ENCODE peak calls at places on chromosomes 3 and 15, in six cellular contexts. One of them, this sample, is unnamed.

GRCh38 chr3:29215948-29216347 is 64.9 kb upstream of the RBMS3 start:
- DNase-seq in GM13977: no peak
- DNase-seq in kidney: no peak
- DNase-seq in psoas muscle: no peak
- DNase-seq in A549: no peak
- DNase-seq in brain microvascular endothelial cell: no peak
- DNase-seq in this sample: no peak

GRCh38 chr3:58251653-58252052 is 14.1 kb downstream of the ABHD6 start:
- DNase-seq in GM13977: no peak
- DNase-seq in kidney: no peak
- DNase-seq in psoas muscle: no peak
- DNase-seq in A549: no peak
- DNase-seq in brain microvascular endothelial cell: no peak
- DNase-seq in this sample: peak

GRCh38 chr15:39709941-39710340 is 72.7 kb downstream of the FSIP1 start:
- DNase-seq in GM13977: no peak
- DNase-seq in kidney: no peak
- DNase-seq in psoas muscle: no peak
- DNase-seq in A549: no peak
- DNase-seq in brain microvascular endothelial cell: no peak
- DNase-seq in this sample: no peak

GRCh38 chr3:23431759-23432158 is 228.6 kb downstream of the UBE2E2 start:
- DNase-seq in GM13977: no peak
- DNase-seq in kidney: no peak
- DNase-seq in psoas muscle: no peak
- DNase-seq in A549: no peak
- DNase-seq in brain microvascular endothelial cell: no peak
- DNase-seq in this sample: no peak

GRCh38 chr15:77630956-77631789 is 1.5 kb downstream of the LINGO1 start:
- DNase-seq in GM13977: no peak
- DNase-seq in kidney: peak
- DNase-seq in psoas muscle: no peak
- DNase-seq in A549: no peak
- DNase-seq in brain microvascular endothelial cell: no peak
- DNase-seq in this sample: no peak

GRCh38 chr3:159914421-159914820 is 74.2 kb upstream of the IL12A start:
- DNase-seq in GM13977: no peak
- DNase-seq in kidney: no peak
- DNase-seq in psoas muscle: no peak
- DNase-seq in A549: no peak
- DNase-seq in brain microvascular endothelial cell: no peak
- DNase-seq in this sample: no peak

GRCh38 chr15:62874064-62874463 is 168.5 kb upstream of the TPM1 start:
- DNase-seq in GM13977: no peak
- DNase-seq in kidney: no peak
- DNase-seq in psoas muscle: no peak
- DNase-seq in A549: no peak
- DNase-seq in brain microvascular endothelial cell: no peak
- DNase-seq in this sample: no peak

GRCh38 chr3:169295126-169295525 is 368.4 kb downstream of the MECOM start:
- DNase-seq in GM13977: no peak
- DNase-seq in kidney: no peak
- DNase-seq in psoas muscle: no peak
- DNase-seq in A549: no peak
- DNase-seq in brain microvascular endothelial cell: peak
- DNase-seq in this sample: no peak

GRCh38 chr3:185920168-185920567 is 17.6 kb downstream of the TRA2B start:
- DNase-seq in GM13977: no peak
- DNase-seq in kidney: no peak
- DNase-seq in psoas muscle: no peak
- DNase-seq in A549: no peak
- DNase-seq in brain microvascular endothelial cell: no peak
- DNase-seq in this sample: no peak

GRCh38 chr3:27185231-27185989 is 183.8 kb downstream of the NEK10 start:
- DNase-seq in GM13977: no peak
- DNase-seq in kidney: no peak
- DNase-seq in psoas muscle: no peak
- DNase-seq in A549: no peak
- DNase-seq in brain microvascular endothelial cell: no peak
- DNase-seq in this sample: no peak

GRCh38 chr3:33315826-33316225 is 38.6 kb downstream of the FBXL2 start:
- DNase-seq in GM13977: no peak
- DNase-seq in kidney: no peak
- DNase-seq in psoas muscle: no peak
- DNase-seq in A549: no peak
- DNase-seq in brain microvascular endothelial cell: peak
- DNase-seq in this sample: no peak

GRCh38 chr3:55362206-55362960 is 124.7 kb downstream of the WNT5A start:
- DNase-seq in GM13977: no peak
- DNase-seq in kidney: no peak
- DNase-seq in psoas muscle: no peak
- DNase-seq in A549: no peak
- DNase-seq in brain microvascular endothelial cell: peak
- DNase-seq in this sample: no peak

GRCh38 chr3:62186967-62187366 is 186.4 kb downstream of the FEZF2 start:
- DNase-seq in GM13977: no peak
- DNase-seq in kidney: no peak
- DNase-seq in psoas muscle: no peak
- DNase-seq in A549: peak
- DNase-seq in brain microvascular endothelial cell: no peak
- DNase-seq in this sample: no peak

GRCh38 chr3:121627622-121628021 is 33.1 kb downstream of the HCLS1 start:
- DNase-seq in GM13977: no peak
- DNase-seq in kidney: no peak
- DNase-seq in psoas muscle: no peak
- DNase-seq in A549: no peak
- DNase-seq in brain microvascular endothelial cell: no peak
- DNase-seq in this sample: no peak

GRCh38 chr3:38343797-38344594 is 2.6 kb upstream of the XYLB start:
- DNase-seq in GM13977: no peak
- DNase-seq in kidney: no peak
- DNase-seq in psoas muscle: no peak
- DNase-seq in A549: no peak
- DNase-seq in brain microvascular endothelial cell: no peak
- DNase-seq in this sample: no peak

GRCh38 chr3:15300318-15301078 is 31.9 kb downstream of the SH3BP5 start:
- DNase-seq in GM13977: no peak
- DNase-seq in kidney: peak
- DNase-seq in psoas muscle: no peak
- DNase-seq in A549: peak
- DNase-seq in brain microvascular endothelial cell: no peak
- DNase-seq in this sample: no peak

GRCh38 chr3:186990878-186991308 is 60.6 kb downstream of the ST6GAL1 start:
- DNase-seq in GM13977: no peak
- DNase-seq in kidney: peak
- DNase-seq in psoas muscle: no peak
- DNase-seq in A549: no peak
- DNase-seq in brain microvascular endothelial cell: no peak
- DNase-seq in this sample: no peak

GRCh38 chr3:47347217-47347801 is 33.5 kb upstream of the PTPN23 start:
- DNase-seq in GM13977: peak
- DNase-seq in kidney: no peak
- DNase-seq in psoas muscle: no peak
- DNase-seq in A549: no peak
- DNase-seq in brain microvascular endothelial cell: peak
- DNase-seq in this sample: no peak

GRCh38 chr3:102114264-102114979 is 265.1 kb downstream of the NFKBIZ start:
- DNase-seq in GM13977: no peak
- DNase-seq in kidney: no peak
- DNase-seq in psoas muscle: no peak
- DNase-seq in A549: no peak
- DNase-seq in brain microvascular endothelial cell: no peak
- DNase-seq in this sample: no peak

GRCh38 chr3:69130689-69131088 is 8.3 kb upstream of the LMOD3 start:
- DNase-seq in GM13977: peak
- DNase-seq in kidney: no peak
- DNase-seq in psoas muscle: no peak
- DNase-seq in A549: no peak
- DNase-seq in brain microvascular endothelial cell: no peak
- DNase-seq in this sample: no peak

GRCh38 chr3:69126999-69127398 is 4.6 kb upstream of the LMOD3 start:
- DNase-seq in GM13977: no peak
- DNase-seq in kidney: no peak
- DNase-seq in psoas muscle: no peak
- DNase-seq in A549: no peak
- DNase-seq in brain microvascular endothelial cell: no peak
- DNase-seq in this sample: no peak

DNA sequence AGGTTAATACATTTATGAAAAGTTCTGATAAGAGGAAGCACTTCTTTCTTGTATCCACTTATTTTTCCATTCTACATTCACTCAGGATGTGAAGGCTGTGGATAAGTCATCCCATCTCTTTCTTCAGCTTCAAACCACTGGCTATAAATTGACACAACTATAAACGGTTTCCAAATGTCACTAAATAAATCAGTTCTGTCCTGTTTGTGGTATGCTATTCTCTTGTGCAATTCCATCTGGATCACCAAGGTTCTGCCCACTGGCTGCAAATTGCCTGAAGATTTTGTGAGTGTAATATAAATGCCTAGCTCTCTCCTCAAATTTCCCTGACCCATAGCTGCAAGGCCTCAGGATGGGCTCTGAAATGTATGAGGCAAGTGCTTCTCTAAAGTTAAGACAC is 7.1 kb upstream of the LMOD3 start:
- DNase-seq in GM13977: no peak
- DNase-seq in kidney: no peak
- DNase-seq in psoas muscle: no peak
- DNase-seq in A549: no peak
- DNase-seq in brain microvascular endothelial cell: no peak
- DNase-seq in this sample: no peak
- TF ChIP-seq CTCF in GM13977: no peak
- TF ChIP-seq CTCF in kidney: no peak
- TF ChIP-seq CTCF in psoas muscle: no peak
- TF ChIP-seq CTCF in A549: no peak
- TF ChIP-seq CTCF in brain microvascular endothelial cell: no peak
- TF ChIP-seq CTCF in this sample: no peak

DNA sequence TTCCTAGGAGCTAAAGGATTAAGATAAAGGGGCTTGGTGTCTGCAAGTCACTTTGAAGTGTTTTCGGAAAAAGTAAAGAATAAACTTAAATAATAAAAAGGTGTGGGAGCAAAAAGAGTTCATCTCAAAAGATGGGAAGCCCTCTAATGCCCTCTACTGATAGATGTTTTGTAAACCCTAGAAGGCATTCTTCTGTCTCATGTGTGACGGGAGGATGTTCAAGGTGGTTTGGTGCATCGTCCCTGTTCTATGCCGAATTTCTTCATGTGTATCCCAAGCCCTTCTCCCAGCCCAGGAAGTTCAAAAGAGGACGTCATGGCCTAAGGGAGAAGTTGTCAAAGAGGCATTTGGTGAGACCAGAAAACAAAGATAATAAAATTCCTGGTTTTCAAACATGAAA is 37.2 kb downstream of the CCK start:
- DNase-seq in GM13977: peak
- DNase-seq in kidney: no peak
- DNase-seq in psoas muscle: no peak
- DNase-seq in A549: peak
- DNase-seq in brain microvascular endothelial cell: no peak
- DNase-seq in this sample: no peak
- TF ChIP-seq CTCF in GM13977: peak
- TF ChIP-seq CTCF in kidney: no peak
- TF ChIP-seq CTCF in psoas muscle: no peak
- TF ChIP-seq CTCF in A549: peak
- TF ChIP-seq CTCF in brain microvascular endothelial cell: peak
- TF ChIP-seq CTCF in this sample: peak

GRCh38 chr3:41138601-41139000 is 60.7 kb upstream of the CTNNB1 start:
- DNase-seq in GM13977: no peak
- DNase-seq in kidney: no peak
- DNase-seq in psoas muscle: no peak
- DNase-seq in A549: no peak
- DNase-seq in brain microvascular endothelial cell: no peak
- DNase-seq in this sample: no peak

GRCh38 chr3:41140242-41140641 is 59.1 kb upstream of the CTNNB1 start:
- DNase-seq in GM13977: no peak
- DNase-seq in kidney: no peak
- DNase-seq in psoas muscle: no peak
- DNase-seq in A549: no peak
- DNase-seq in brain microvascular endothelial cell: no peak
- DNase-seq in this sample: no peak

GRCh38 chr3:41141431-41142164 is 57.7 kb upstream of the CTNNB1 start:
- DNase-seq in GM13977: no peak
- DNase-seq in kidney: no peak
- DNase-seq in psoas muscle: no peak
- DNase-seq in A549: no peak
- DNase-seq in brain microvascular endothelial cell: no peak
- DNase-seq in this sample: no peak

GRCh38 chr3:41143421-41144031 is 55.8 kb upstream of the CTNNB1 start:
- DNase-seq in GM13977: no peak
- DNase-seq in kidney: no peak
- DNase-seq in psoas muscle: no peak
- DNase-seq in A549: no peak
- DNase-seq in brain microvascular endothelial cell: no peak
- DNase-seq in this sample: no peak

DNA sequence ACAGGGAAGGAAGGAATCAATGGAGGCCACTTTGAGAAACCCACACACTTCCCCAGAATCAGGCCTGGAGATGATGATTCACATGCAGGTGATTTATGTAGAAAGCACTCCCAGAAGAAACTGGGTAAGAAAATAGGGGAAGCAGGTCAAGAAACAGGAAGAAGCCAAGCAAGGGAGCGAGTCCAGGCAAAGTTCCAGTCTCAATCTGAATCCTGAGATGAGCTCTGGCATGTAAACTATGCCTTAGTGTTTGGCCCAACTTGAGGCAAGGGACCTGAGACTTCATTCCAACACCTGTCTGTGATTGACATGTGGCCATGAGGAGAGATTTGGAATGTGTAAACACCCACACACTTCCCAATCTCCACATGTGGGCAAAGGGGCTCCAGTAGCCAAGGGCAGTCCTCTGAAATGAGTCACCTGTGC is 61.6 kb upstream of the CTNNB1 start:
- DNase-seq in GM13977: no peak
- DNase-seq in kidney: no peak
- DNase-seq in psoas muscle: no peak
- DNase-seq in A549: no peak
- DNase-seq in brain microvascular endothelial cell: no peak
- DNase-seq in this sample: no peak
- TF ChIP-seq CTCF in GM13977: no peak
- TF ChIP-seq CTCF in kidney: no peak
- TF ChIP-seq CTCF in psoas muscle: no peak
- TF ChIP-seq CTCF in A549: no peak
- TF ChIP-seq CTCF in brain microvascular endothelial cell: no peak
- TF ChIP-seq CTCF in this sample: no peak

DNA sequence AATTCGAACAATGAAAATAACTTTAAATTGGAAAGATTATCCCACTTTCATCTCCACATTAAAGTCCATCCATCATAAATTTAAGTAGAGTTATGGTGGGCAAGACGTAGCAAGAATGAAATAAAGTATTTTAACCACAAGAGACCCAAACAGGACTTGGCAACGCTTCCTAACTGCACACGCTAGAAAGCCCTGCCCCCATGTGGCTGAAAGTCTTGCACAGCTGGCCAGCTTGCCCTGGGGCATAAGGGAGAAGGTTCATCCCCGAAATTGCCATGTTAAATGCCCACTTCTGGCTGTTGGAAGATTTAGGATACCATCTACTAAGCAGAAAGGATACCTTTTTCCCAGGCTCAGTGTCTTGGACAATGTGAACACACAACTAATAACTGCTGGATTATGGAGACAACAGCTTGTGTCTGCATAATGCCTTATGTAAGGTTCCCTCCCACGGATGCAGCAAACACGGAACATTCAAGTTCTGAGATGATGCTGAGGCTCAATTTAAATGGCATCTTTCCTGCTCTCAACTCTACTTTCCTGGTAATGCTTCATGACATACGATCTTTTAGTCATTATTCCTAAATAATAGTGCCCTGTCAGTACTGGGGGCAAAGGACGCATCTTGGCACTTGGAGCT is 116.6 kb upstream of the TJP1 start:
- DNase-seq in GM13977: no peak
- DNase-seq in kidney: no peak
- DNase-seq in psoas muscle: no peak
- DNase-seq in A549: no peak
- DNase-seq in brain microvascular endothelial cell: no peak
- DNase-seq in this sample: no peak
- TF ChIP-seq CTCF in GM13977: no peak
- TF ChIP-seq CTCF in kidney: peak
- TF ChIP-seq CTCF in psoas muscle: no peak
- TF ChIP-seq CTCF in A549: peak
- TF ChIP-seq CTCF in brain microvascular endothelial cell: peak
- TF ChIP-seq CTCF in this sample: peak